ENCODE peak calls at places on chromosomes 3 and 15, in five cellular contexts. V, A, F, L and B are unnamed samples.
A peak's percentile ranks its signal among the peaks of the same experiment; 100 is the strongest.

GRCh38 chr3:113002676-113003075 is 11.9 kb downstream of the GTPBP8 start:
- DNase-seq in A (no peak), V (peak; percentile 35), F (no peak), L (no peak), B (no peak)

GRCh38 chr3:183117046-183117445 is 17.8 kb upstream of the MCCC1 start:
- DNase-seq in L (no peak), V (no peak), A (no peak), F (no peak), B (no peak)

GRCh38 chr15:58862326-58862725 is 71.2 kb downstream of the SLTM start:
- DNase-seq in L (no peak), V (no peak), F (no peak), A (no peak), B (no peak)

GRCh38 chr3:115695081-115695480 is 71.8 kb downstream of the GAP43 start:
- DNase-seq in A (no peak), F (no peak), L (no peak), V (no peak), B (no peak)

GRCh38 chr3:157533298-157533870 is 30.2 kb upstream of the VEPH1 start:
- DNase-seq in F (no peak), V (peak; percentile 92), L (no peak), A (no peak), B (no peak)

GRCh38 chr15:68483165-68483564 is 51.2 kb upstream of the ITGA11 start:
- DNase-seq in F (no peak), V (no peak), L (no peak), A (no peak), B (no peak)

GRCh38 chr3:184742676-184743135 is 30.8 kb upstream of the MAGEF1 start:
- DNase-seq in V (no peak), F (no peak), L (no peak), A (no peak), B (no peak)

GRCh38 chr3:42290966-42291714 is 25.2 kb upstream of the CCK start:
- DNase-seq in L (no peak), V (no peak), F (no peak), A (no peak), B (no peak)

GRCh38 chr15:75179773-75180140 is 21.9 kb upstream of the C15orf39 start:
- DNase-seq in L (no peak), A (no peak), V (no peak), F (no peak), B (no peak)

GRCh38 chr3:146547235-146547835 is 2.9 kb upstream of the PLSCR1 start:
- DNase-seq in V (no peak), A (no peak), L (no peak), F (no peak), B (no peak)

GRCh38 chr3:66553714-66554113 is 52.9 kb upstream of the LRIG1 start:
- DNase-seq in A (no peak), L (no peak), F (no peak), V (no peak), B (no peak)

GRCh38 chr3:123778991-123779622 is 105.0 kb downstream of the MYLK start:
- DNase-seq in V (no peak), A (no peak), F (no peak), L (no peak), B (no peak)

GRCh38 chr3:56928379-56929068 is 126.8 kb upstream of the ARHGEF3 start:
- DNase-seq in F (no peak), A (no peak), V (no peak), L (no peak), B (no peak)

GRCh38 chr3:113496924-113497323 is 18.0 kb downstream of the SPICE1 start:
- DNase-seq in A (no peak), L (no peak), F (no peak), V (peak; percentile 42), B (no peak)

GRCh38 chr15:28104326-28104725 is 5.2 kb upstream of the OCA2 start:
- DNase-seq in F (no peak), A (no peak), L (no peak), V (no peak), B (no peak)

GRCh38 chr3:111856501-111856900 is 2.6 kb upstream of the PHLDB2 start:
- DNase-seq in V (no peak), A (no peak), F (no peak), L (no peak), B (no peak)

GRCh38 chr3:146640955-146641867 is 36.1 kb upstream of the PLSCR5 start:
- DNase-seq in F (no peak), A (peak; percentile 28), L (no peak), V (peak; percentile 67), B (no peak)